ENCODE peak calls at places on chromosomes 3 and 15, in eight cellular contexts. L is NCI-H1417, A is mucosa of gallbladder, G is smooth muscle cell of the brain vasculature, Q is germinal center, S is foreskin melanocyte, W is DND-41, H is small intestine. R is an unnamed sample.

GRCh38 chr3:76502076-76502475 is 537.8 kb upstream of the ROBO2 start:
- DNase-seq in L (no peak), A (no peak), G (no peak), Q (no peak), S (no peak), W (no peak), H (no peak), R (no peak)

GRCh38 chr3:133466531-133467386 is 66.9 kb downstream of the BFSP2 start:
- DNase-seq in L (no peak), A (no peak), G (no peak), Q (peak), S (no peak), W (no peak), H (no peak), R (no peak)

GRCh38 chr3:159751141-159751540 is 237.5 kb upstream of the IL12A start:
- DNase-seq in L (no peak), A (no peak), G (no peak), Q (no peak), S (no peak), W (no peak), H (no peak), R (no peak)

GRCh38 chr3:165696496-165696895 is 140.7 kb downstream of the BCHE start:
- DNase-seq in L (no peak), A (no peak), G (no peak), Q (no peak), S (no peak), W (no peak), H (no peak), R (no peak)

GRCh38 chr3:162391301-162391700 is 894.7 kb downstream of the OTOL1 start:
- DNase-seq in L (no peak), A (no peak), G (peak), Q (no peak), S (no peak), W (no peak), H (no peak), R (no peak)

GRCh38 chr3:129087138-129087702 is 26.6 kb downstream of the GP9 start:
- DNase-seq in L (no peak), A (peak), G (no peak), Q (no peak), S (no peak), W (no peak), H (no peak), R (peak)

GRCh38 chr3:81674690-81675089 is 86.8 kb downstream of the GBE1 start:
- DNase-seq in L (no peak), A (no peak), G (no peak), Q (no peak), S (no peak), W (no peak), H (no peak), R (no peak)

GRCh38 chr15:38247336-38247735 is 5.3 kb upstream of the SPRED1 start:
- DNase-seq in L (no peak), A (no peak), G (no peak), Q (no peak), S (no peak), W (no peak), H (no peak), R (no peak)

GRCh38 chr3:156630081-156630772 is 44.2 kb upstream of the TIPARP start:
- DNase-seq in L (no peak), A (no peak), G (no peak), Q (no peak), S (no peak), W (no peak), H (no peak), R (no peak)

GRCh38 chr3:67765575-67765974 is 111.2 kb upstream of the SUCLG2 start:
- DNase-seq in L (no peak), A (no peak), G (no peak), Q (no peak), S (no peak), W (no peak), H (no peak), R (no peak)

GRCh38 chr15:74723754-74724334 is 1.5 kb downstream of the CYP1A1 start:
- DNase-seq in L (peak), A (peak), G (peak), Q (peak), S (peak), W (no peak), H (peak), R (no peak)

GRCh38 chr3:121948641-121949040 is 54.4 kb downstream of the SLC15A2 start:
- DNase-seq in L (no peak), A (no peak), G (no peak), Q (no peak), S (no peak), W (no peak), H (no peak), R (no peak)

GRCh38 chr15:60363024-60363674 is 34.6 kb downstream of the ANXA2 start:
- DNase-seq in L (no peak), A (no peak), G (no peak), Q (no peak), S (no peak), W (no peak), H (no peak), R (no peak)

GRCh38 chr3:196813903-196814302 is 53.8 kb upstream of the SENP5 start:
- DNase-seq in L (no peak), A (no peak), G (no peak), Q (no peak), S (no peak), W (no peak), H (no peak), R (no peak)

GRCh38 chr15:78934063-78935023 is 10.5 kb downstream of the CTSH start:
- DNase-seq in L (no peak), A (no peak), G (no peak), Q (no peak), S (no peak), W (no peak), H (no peak), R (no peak)

GRCh38 chr15:63077952-63078351 is 35.4 kb downstream of the TPM1 start:
- DNase-seq in L (no peak), A (no peak), G (no peak), Q (no peak), S (no peak), W (no peak), H (no peak), R (no peak)

GRCh38 chr3:29759021-29759359 is 478.1 kb downstream of the RBMS3 start:
- DNase-seq in L (no peak), A (no peak), G (no peak), Q (no peak), S (no peak), W (no peak), H (no peak), R (peak)

GRCh38 chr3:43093006-43093405 is 12.9 kb downstream of the POMGNT2 start:
- DNase-seq in L (no peak), A (no peak), G (no peak), Q (no peak), S (no peak), W (no peak), H (no peak), R (no peak)

GRCh38 chr3:24680214-24680967 is 185.7 kb upstream of the THRB start:
- DNase-seq in L (peak), A (peak), G (no peak), Q (peak), S (peak), W (peak), H (peak), R (peak)

GRCh38 chr3:81443948-81444347 is 317.5 kb downstream of the GBE1 start:
- DNase-seq in L (no peak), A (no peak), G (peak), Q (no peak), S (no peak), W (no peak), H (no peak), R (peak)